ENCODE peak calls at places on chromosomes 16 and 17, in five cellular contexts. J, L, U, R and H are unnamed samples.

GRCh38 chr17:7557825-7558543 is 566 bp upstream of the TNFSF13 start:
- DNase-seq in J (peak; percentile 84), R (no peak), U (no peak), L (peak; percentile 96), H (no peak)

GRCh38 chr17:5700791-5701190 is 116.5 kb upstream of the NLRP1 start:
- DNase-seq in L (no peak), U (no peak), R (no peak), J (no peak), H (no peak)

GRCh38 chr17:28381141-28381825 is 9.8 kb downstream of the SARM1 start:
- DNase-seq in R (no peak), U (peak; percentile 38), J (no peak), L (peak; percentile 44), H (peak; percentile 76)

GRCh38 chr17:28347261-28347891 is 10.0 kb downstream of the POLDIP2 start:
- DNase-seq in L (peak; percentile 50), J (peak; percentile 94), R (no peak), U (no peak), H (no peak)

GRCh38 chr17:68572138-68572842 is 28.9 kb downstream of the FAM20A start:
- DNase-seq in U (no peak), R (no peak), J (peak; percentile 53), L (no peak), H (no peak)

GRCh38 chr17:49076575-49077384 is 55.8 kb upstream of the B4GALNT2 start:
- DNase-seq in J (peak; percentile 74), L (no peak), R (no peak), U (no peak), H (no peak)

GRCh38 chr17:29131814-29132682 is 48.1 kb downstream of the MYO18A start:
- DNase-seq in U (no peak), R (no peak), J (peak; percentile 93), L (no peak), H (no peak)

GRCh38 chr16:70304892-70305448 is 6.0 kb downstream of the DDX19B start:
- DNase-seq in L (no peak), R (no peak), J (no peak), U (no peak), H (no peak)

GRCh38 chr17:78895322-78895721 is 7.7 kb downstream of the CEP295NL start:
- DNase-seq in U (no peak), R (no peak), J (no peak), L (no peak), H (no peak)

GRCh38 chr16:19481291-19481690 is 40.6 kb downstream of the GDE1 start:
- DNase-seq in R (no peak), J (peak; percentile 3), U (no peak), L (no peak), H (no peak)

GRCh38 chr17:48626202-48626469 is at the start of gene HOXB9:
- DNase-seq in L (no peak), J (no peak), U (no peak), R (no peak), H (no peak)

GRCh38 chr17:43118679-43119615 is 6.2 kb downstream of the BRCA1 start:
- DNase-seq in U (no peak), L (no peak), R (no peak), J (no peak), H (no peak)

GRCh38 chr17:48149174-48150106 is 41.9 kb downstream of the SNX11 start:
- DNase-seq in J (no peak), R (no peak), L (no peak), U (no peak), H (peak; percentile 46)

GRCh38 chr16:4110065-4110464 is 6.2 kb downstream of the ADCY9 start:
- DNase-seq in J (no peak), R (no peak), U (no peak), L (no peak), H (no peak)

GRCh38 chr17:72429066-72429638 is 308.3 kb downstream of the SOX9 start:
- DNase-seq in L (no peak), R (no peak), U (no peak), J (no peak), H (no peak)

GRCh38 chr17:66520986-66521385 is 218.6 kb downstream of the PRKCA start:
- DNase-seq in R (no peak), U (no peak), J (no peak), L (no peak), H (no peak)

GRCh38 chr17:72388765-72389473 is 268.1 kb downstream of the SOX9 start:
- DNase-seq in U (no peak), L (no peak), J (no peak), R (no peak), H (no peak)

GRCh38 chr17:41332239-41332638 is 16.7 kb upstream of the KRTAP17-1 start:
- DNase-seq in J (no peak), R (no peak), L (no peak), U (no peak), H (no peak)

GRCh38 chr16:71746442-71747046 is 22.0 kb upstream of the PHLPP2 start:
- DNase-seq in J (peak; percentile 50), L (no peak), U (no peak), R (no peak), H (no peak)

GRCh38 chr17:68431661-68432071 is 25.6 kb downstream of the WIPI1 start:
- DNase-seq in R (no peak), L (no peak), J (no peak), U (peak; percentile 25), H (peak; percentile 34)

GRCh38 chr16:83145297-83145696 is 518.5 kb downstream of the CDH13 start:
- DNase-seq in U (no peak), R (no peak), L (no peak), J (no peak), H (no peak)

GRCh38 chr16:81522141-81522701 is 77.6 kb downstream of the CMIP start:
- DNase-seq in L (no peak), R (no peak), J (no peak), U (no peak), H (no peak)

GRCh38 chr17:6166492-6167179 is 96.5 kb downstream of the WSCD1 start:
- DNase-seq in J (no peak), L (no peak), U (no peak), R (no peak), H (no peak)

GRCh38 chr16:75580-76501 is 2.2 kb upstream of the MPG start:
- DNase-seq in J (peak; percentile 93), U (peak; percentile 41), R (no peak), L (peak; percentile 60), H (no peak)

GRCh38 chr17:5581655-5582054 is 2.7 kb downstream of the NLRP1 start:
- DNase-seq in J (no peak), U (no peak), L (no peak), R (no peak), H (no peak)

GRCh38 chr17:34485999-34486398 is 93.4 kb upstream of the TMEM132E start:
- DNase-seq in U (no peak), J (no peak), L (no peak), R (no peak), H (no peak)

GRCh38 chr16:66692341-66692740 is 4.2 kb downstream of the CMTM4 start:
- DNase-seq in J (no peak), L (peak; percentile 46), R (no peak), U (no peak), H (no peak)

GRCh38 chr16:21568502-21569189 is 30.7 kb upstream of the METTL9 start:
- DNase-seq in U (no peak), R (no peak), J (no peak), L (peak; percentile 24), H (no peak)

GRCh38 chr16:16007743-16008111 is 58.3 kb downstream of the ABCC1 start:
- DNase-seq in R (peak; percentile 41), U (no peak), J (no peak), L (no peak), H (no peak)
- TF ChIP-seq CTCF in R (no peak), U (no peak), J (no peak), L (no peak), H (no peak)

GRCh38 chr17:18004901-18005305 is 32.2 kb downstream of the DRC3 start:
- DNase-seq in R (no peak), U (no peak), L (no peak), J (no peak), H (peak; percentile 42)
- TF ChIP-seq CTCF in R (peak; percentile 32), U (peak; percentile 46), L (peak; percentile 16), J (peak; percentile 10), H (peak; percentile 58)

GRCh38 chr17:13073013-13073412 is 55.2 kb upstream of the ELAC2 start:
- DNase-seq in L (no peak), J (no peak), R (no peak), U (no peak), H (no peak)
- TF ChIP-seq CTCF in L (no peak), J (no peak), R (no peak), U (no peak), H (no peak)

DNA sequence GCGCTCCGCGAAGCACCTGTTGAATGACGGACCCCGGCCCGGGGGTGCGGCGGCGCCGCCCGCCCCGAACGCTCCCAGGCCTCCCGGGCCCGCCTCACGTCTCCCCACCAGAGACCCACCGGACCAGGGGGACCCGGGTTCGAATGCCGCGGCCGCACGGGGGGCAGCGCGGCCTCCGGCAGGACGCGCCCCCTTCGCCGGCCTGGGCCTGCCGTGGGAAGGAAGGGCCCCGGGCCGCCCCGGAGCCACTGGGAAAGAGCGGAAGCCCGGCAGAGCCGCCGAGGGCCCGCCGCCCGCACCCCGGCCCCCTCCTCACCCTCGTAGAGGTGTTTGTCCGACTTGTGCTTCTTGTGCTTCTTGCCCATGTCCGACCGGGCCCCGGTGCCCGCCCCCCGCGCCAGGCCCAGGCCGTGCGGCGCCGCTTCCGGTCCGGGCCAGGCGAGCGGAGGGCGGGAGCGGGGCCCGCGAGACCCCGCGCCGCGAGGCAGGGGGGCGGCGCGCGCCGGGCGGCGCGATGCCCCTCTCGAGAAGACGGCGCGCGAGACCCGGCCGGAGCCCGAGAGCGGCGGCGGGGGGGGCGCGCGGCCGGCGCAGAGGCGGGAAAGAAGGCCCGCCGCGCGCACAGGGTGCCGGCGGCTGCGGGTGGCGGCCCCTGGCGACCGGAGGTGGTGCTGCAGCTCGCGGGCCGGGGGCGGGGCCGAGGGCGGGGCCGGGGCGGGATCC is at the start of gene BRD7:
- DNase-seq in J (peak; percentile 49), R (no peak), U (peak; percentile 72), L (peak; percentile 66), H (peak; percentile 73)
- TF ChIP-seq CTCF in J (peak; percentile 27), R (no peak), U (peak; percentile 62), L (peak; percentile 36), H (peak; percentile 28)

DNA sequence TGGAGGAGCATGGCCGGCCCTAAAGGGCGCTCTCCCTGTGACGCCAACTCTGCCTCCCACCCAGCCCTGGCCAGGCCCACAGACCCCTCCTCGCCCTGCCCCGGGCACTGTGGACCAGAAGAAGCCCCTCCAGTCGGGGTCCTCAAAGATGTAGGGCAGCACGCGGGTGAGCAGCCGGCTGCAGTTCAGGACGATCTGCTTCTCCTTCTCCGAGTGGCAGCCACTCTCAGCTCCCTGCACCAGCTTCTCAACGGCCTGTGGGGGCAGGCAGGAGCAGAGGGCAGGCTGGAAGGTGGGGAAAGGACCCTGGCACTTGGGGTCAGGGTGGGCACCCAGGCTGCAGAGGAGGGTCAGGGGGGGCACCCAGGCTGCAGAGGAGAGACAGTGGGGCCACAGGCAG is 8.9 kb downstream of the HID1 start:
- DNase-seq in L (no peak), R (no peak), U (no peak), J (no peak), H (no peak)
- TF ChIP-seq CTCF in L (no peak), R (no peak), U (no peak), J (no peak), H (no peak)